ENCODE peak calls at places on chromosomes 16 and 17, in ten cellular contexts. X is GM23338; U is PC-9; M is lower lobe of right lung; L is CD8-positive, alpha-beta T cell; O is hepatocyte; Y is CD4-positive, alpha-beta T cell; G is tibial nerve; K is H1; W is upper lobe of right lung. H is an unnamed sample.

GRCh38 chr16:62035115-62036092 is 834 bp downstream of the CDH8 start:
- DNase-seq in G (no peak), L (no peak), U (no peak), W (no peak), O (peak; percentile 28), K (peak; percentile 86), M (no peak), Y (no peak), X (peak; percentile 84), H (no peak)

GRCh38 chr16:2499890-2500633 is 13.7 kb upstream of the ATP6V0C start:
- DNase-seq in G (no peak), U (no peak), Y (no peak), L (no peak), O (no peak), K (no peak), X (no peak), M (no peak), W (peak; percentile 67), H (no peak)

GRCh38 chr17:65235284-65235683 is 98.1 kb downstream of the RGS9 start:
- DNase-seq in K (no peak), O (no peak), M (no peak), L (no peak), U (no peak), G (no peak), Y (no peak), W (no peak), X (no peak), H (no peak)

GRCh38 chr16:89037261-89038152 is 56.1 kb upstream of the ACSF3 start:
- DNase-seq in O (peak; percentile 81), L (no peak), M (peak; percentile 41), X (peak; percentile 81), U (peak; percentile 42), W (no peak), Y (peak; percentile 25), K (peak; percentile 87), G (no peak), H (no peak)

GRCh38 chr17:77281024-77281903 is 140.5 kb downstream of the SEC14L1 start:
- DNase-seq in U (peak; percentile 70), X (peak; percentile 80), M (peak; percentile 77), W (peak; percentile 87), K (peak; percentile 87), L (peak; percentile 51), G (no peak), O (peak; percentile 89), Y (peak; percentile 45), H (no peak)

GRCh38 chr16:89695086-89695874 is 6.2 kb downstream of the SPATA2L start:
- DNase-seq in X (no peak), Y (no peak), O (peak; percentile 11), L (no peak), U (no peak), W (no peak), M (peak; percentile 49), G (no peak), K (no peak), H (no peak)

GRCh38 chr16:17276610-17277009 is 194.2 kb downstream of the XYLT1 start:
- DNase-seq in Y (no peak), U (no peak), X (no peak), G (no peak), M (no peak), O (no peak), W (no peak), K (no peak), L (no peak), H (no peak)

GRCh38 chr16:9007177-9007794 is 43.6 kb upstream of the USP7 start:
- DNase-seq in G (no peak), K (no peak), X (no peak), W (no peak), Y (no peak), M (no peak), L (no peak), O (no peak), U (no peak), H (no peak)

GRCh38 chr17:40552806-40553693 is 12.2 kb downstream of the CCR7 start:
- DNase-seq in O (no peak), W (peak; percentile 58), X (no peak), Y (no peak), U (no peak), G (no peak), K (no peak), M (peak; percentile 51), L (no peak), H (no peak)

GRCh38 chr17:18141210-18141803 is 32.8 kb downstream of the MYO15A start:
- DNase-seq in O (peak; percentile 78), K (peak; percentile 58), U (peak; percentile 30), W (no peak), M (no peak), X (peak; percentile 73), L (peak; percentile 13), Y (no peak), G (no peak), H (peak; percentile 16)

GRCh38 chr17:61364463-61364846 is 35.2 kb upstream of the TBX2 start:
- DNase-seq in G (no peak), X (no peak), Y (no peak), L (no peak), U (no peak), W (no peak), M (no peak), O (no peak), K (no peak), H (no peak)

GRCh38 chr17:73293480-73293911 is 18.3 kb downstream of the CDC42EP4 start:
- DNase-seq in U (peak; percentile 89), G (peak; percentile 42), Y (no peak), W (peak; percentile 83), X (no peak), O (peak; percentile 68), K (no peak), L (no peak), M (peak; percentile 82), H (peak; percentile 28)

GRCh38 chr17:72119963-72120877 is 600 bp upstream of the SOX9 start:
- DNase-seq in Y (no peak), W (peak; percentile 72), U (peak; percentile 53), L (no peak), G (no peak), X (peak; percentile 73), M (no peak), K (peak; percentile 72), O (peak; percentile 76), H (peak; percentile 59)

GRCh38 chr16:21228473-21228872 is 5.0 kb upstream of the ANKS4B start:
- DNase-seq in O (no peak), U (no peak), X (no peak), M (no peak), L (no peak), K (peak; percentile 13), Y (no peak), G (no peak), W (no peak), H (no peak)

GRCh38 chr17:57406131-57406980 is 150.0 kb downstream of the MSI2 start:
- DNase-seq in O (no peak), M (no peak), W (no peak), G (no peak), L (no peak), K (no peak), Y (no peak), U (no peak), X (peak; percentile 21), H (peak; percentile 79)

GRCh38 chr16:78639775-78640174 is 540.3 kb downstream of the WWOX start:
- DNase-seq in W (no peak), O (no peak), X (no peak), L (no peak), M (no peak), Y (no peak), G (no peak), K (no peak), U (no peak), H (no peak)

GRCh38 chr17:77809814-77810213 is 148.7 kb upstream of the TNRC6C start:
- DNase-seq in X (no peak), G (no peak), W (no peak), O (no peak), Y (no peak), M (no peak), K (no peak), L (no peak), U (no peak), H (no peak)

GRCh38 chr17:45146616-45147101 is 1.6 kb upstream of the HEXIM1 start:
- DNase-seq in M (no peak), L (no peak), O (peak; percentile 74), K (no peak), W (no peak), G (no peak), X (no peak), Y (no peak), U (peak; percentile 52), H (peak; percentile 65)

GRCh38 chr16:68893710-68894705 is 50.7 kb downstream of the TANGO6 start:
- DNase-seq in U (no peak), K (peak; percentile 56), M (no peak), Y (no peak), L (no peak), O (peak; percentile 80), G (no peak), X (peak; percentile 56), W (no peak), H (no peak)

GRCh38 chr16:82634955-82635610 is 8.3 kb downstream of the CDH13 start:
- DNase-seq in Y (no peak), W (no peak), M (no peak), X (no peak), G (no peak), O (no peak), U (no peak), K (no peak), L (no peak), H (no peak)
- H3K27ac ChIP-seq in Y (no peak overlapping the region), W (no peak overlapping the region), M (no peak overlapping the region), X (no peak overlapping the region), G (no peak overlapping the region), O (no peak overlapping the region), U (no peak overlapping the region), K (no peak overlapping the region), L (no peak overlapping the region), H (no peak overlapping the region)

GRCh38 chr16:81394966-81395655 is 49.5 kb upstream of the CMIP start:
- DNase-seq in G (no peak), X (no peak), W (no peak), O (no peak), Y (no peak), L (no peak), K (no peak), U (no peak), M (no peak), H (no peak)
- H3K27ac ChIP-seq in G (no peak overlapping the region), X (no peak overlapping the region), W (no peak overlapping the region), O (no peak overlapping the region), Y (no peak overlapping the region), L (no peak overlapping the region), K (no peak overlapping the region), U (no peak overlapping the region), M (no peak overlapping the region), H (no peak overlapping the region)

GRCh38 chr17:9242497-9242881 is 221.2 kb downstream of the NTN1 start:
- DNase-seq in U (no peak), M (no peak), K (no peak), Y (no peak), L (no peak), W (no peak), X (no peak), G (no peak), O (no peak), H (no peak)
- H3K27ac ChIP-seq in U (no peak overlapping the region), M (no peak overlapping the region), K (no peak overlapping the region), Y (no peak overlapping the region), L (no peak overlapping the region), W (no peak overlapping the region), X (no peak overlapping the region), G (peak overlapping the region; percentile 94), O (no peak overlapping the region), H (no peak overlapping the region)

DNA sequence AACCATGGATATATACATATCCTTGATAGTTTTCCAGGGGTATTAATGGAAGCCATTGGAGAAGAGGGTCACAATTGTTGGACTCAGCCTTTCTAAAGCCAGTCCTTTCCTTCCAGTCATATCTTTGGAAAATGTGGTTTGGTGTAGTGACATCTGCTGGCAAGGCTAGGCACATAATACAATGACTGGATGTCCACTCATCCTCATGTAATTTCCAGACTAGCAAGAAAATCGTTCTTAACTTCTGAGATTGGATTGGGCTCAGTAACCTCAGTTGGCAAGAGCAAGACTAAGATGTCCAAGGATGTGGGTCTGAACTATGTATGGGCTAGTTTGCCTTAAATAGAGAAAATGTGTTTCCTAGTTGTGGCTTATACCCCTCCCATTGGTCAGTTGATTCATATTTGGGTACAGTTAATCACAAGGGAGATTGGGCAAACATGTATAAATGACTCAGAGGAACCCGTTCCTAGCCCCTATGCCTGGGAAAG is 8.7 kb upstream of the KAT7 start:
- DNase-seq in G (no peak), L (no peak), M (no peak), U (peak; percentile 6), X (peak; percentile 26), Y (no peak), K (no peak), O (peak; percentile 57), W (no peak), H (no peak)
- H3K27ac ChIP-seq in G (peak overlapping the region; percentile 3), L (no peak overlapping the region), M (no peak overlapping the region), U (no peak overlapping the region), X (no peak overlapping the region), Y (no peak overlapping the region), K (no peak overlapping the region), O (no peak overlapping the region), W (no peak overlapping the region), H (no peak overlapping the region)